ENCODE peak calls at places on chromosome 17, in four cellular contexts. One of them, this sample, is unnamed.

GRCh38 chr17:13562271-13562800 is 39.4 kb downstream of the HS3ST3A1 start:
- DNase-seq in effector memory CD4-positive, alpha-beta T cell: no peak
- DNase-seq in natural killer cell: no peak
- DNase-seq in activated CD4-positive, alpha-beta T cell treated with anti-CD3 and anti-CD28 coated beads for 24 hours: no peak
- DNase-seq in this sample: peak

GRCh38 chr17:30961213-30962188 is 9.3 kb upstream of the RNF135 start:
- DNase-seq in effector memory CD4-positive, alpha-beta T cell: no peak
- DNase-seq in activated CD4-positive, alpha-beta T cell treated with anti-CD3 and anti-CD28 coated beads for 24 hours: no peak
- DNase-seq in natural killer cell: no peak
- DNase-seq in this sample: no peak

GRCh38 chr17:14196337-14196997 is 40.2 kb downstream of the CDRT15 start:
- DNase-seq in natural killer cell: no peak
- DNase-seq in activated CD4-positive, alpha-beta T cell treated with anti-CD3 and anti-CD28 coated beads for 24 hours: no peak
- DNase-seq in effector memory CD4-positive, alpha-beta T cell: no peak
- DNase-seq in this sample: no peak

GRCh38 chr17:19719365-19720209 is 3.2 kb upstream of the SLC47A2 start:
- DNase-seq in effector memory CD4-positive, alpha-beta T cell: no peak
- DNase-seq in activated CD4-positive, alpha-beta T cell treated with anti-CD3 and anti-CD28 coated beads for 24 hours: no peak
- DNase-seq in natural killer cell: no peak
- DNase-seq in this sample: no peak

GRCh38 chr17:49809056-49809455 is 20.6 kb downstream of the KAT7 start:
- DNase-seq in activated CD4-positive, alpha-beta T cell treated with anti-CD3 and anti-CD28 coated beads for 24 hours: no peak
- DNase-seq in natural killer cell: no peak
- DNase-seq in effector memory CD4-positive, alpha-beta T cell: no peak
- DNase-seq in this sample: no peak

GRCh38 chr17:57107498-57108101 is 22.6 kb downstream of the AKAP1 start:
- DNase-seq in natural killer cell: no peak
- DNase-seq in effector memory CD4-positive, alpha-beta T cell: no peak
- DNase-seq in activated CD4-positive, alpha-beta T cell treated with anti-CD3 and anti-CD28 coated beads for 24 hours: no peak
- DNase-seq in this sample: no peak

GRCh38 chr17:1371893-1372590 is 28.0 kb downstream of the YWHAE start:
- DNase-seq in effector memory CD4-positive, alpha-beta T cell: no peak
- DNase-seq in natural killer cell: no peak
- DNase-seq in activated CD4-positive, alpha-beta T cell treated with anti-CD3 and anti-CD28 coated beads for 24 hours: no peak
- DNase-seq in this sample: no peak

GRCh38 chr17:42685831-42686230 is 3.5 kb downstream of the CNTNAP1 start:
- DNase-seq in effector memory CD4-positive, alpha-beta T cell: no peak
- DNase-seq in activated CD4-positive, alpha-beta T cell treated with anti-CD3 and anti-CD28 coated beads for 24 hours: no peak
- DNase-seq in natural killer cell: no peak
- DNase-seq in this sample: no peak

GRCh38 chr17:32742686-32743538 is 134.0 kb downstream of the MYO1D start:
- DNase-seq in activated CD4-positive, alpha-beta T cell treated with anti-CD3 and anti-CD28 coated beads for 24 hours: no peak
- DNase-seq in effector memory CD4-positive, alpha-beta T cell: no peak
- DNase-seq in natural killer cell: no peak
- DNase-seq in this sample: no peak

GRCh38 chr17:72974605-72975232 is 117.8 kb downstream of the SLC39A11 start:
- DNase-seq in effector memory CD4-positive, alpha-beta T cell: no peak
- DNase-seq in activated CD4-positive, alpha-beta T cell treated with anti-CD3 and anti-CD28 coated beads for 24 hours: no peak
- DNase-seq in natural killer cell: no peak
- DNase-seq in this sample: no peak

GRCh38 chr17:39750131-39751015 is 12.6 kb downstream of the GRB7 start:
- DNase-seq in natural killer cell: no peak
- DNase-seq in effector memory CD4-positive, alpha-beta T cell: no peak
- DNase-seq in activated CD4-positive, alpha-beta T cell treated with anti-CD3 and anti-CD28 coated beads for 24 hours: no peak
- DNase-seq in this sample: peak

This sample was measured in HTR-8/SVneo.